ENCODE peak calls at places on chromosomes 13 and 19, in four cellular contexts. T is B cell, X is PC-3, K is left lobe of liver. N is an unnamed sample.

GRCh38 chr13:70523622-70524021 is 415.4 kb upstream of the KLHL1 start:
- DNase-seq in K (no peak), X (no peak), T (no peak), N (no peak)

GRCh38 chr13:19984430-19985218 is 26.1 kb downstream of the ZMYM2 start:
- DNase-seq in T (peak), K (no peak), X (peak), N (no peak)

GRCh38 chr13:77026255-77026782 is 640 bp downstream of the FBXL3 start:
- DNase-seq in K (peak), T (peak), X (peak), N (peak)

GRCh38 chr19:679418-680286 is 3.5 kb downstream of the FSTL3 start:
- DNase-seq in T (peak), X (peak), K (peak), N (peak)

GRCh38 chr13:46339035-46339666 is 47.9 kb downstream of the RUBCNL start:
- DNase-seq in K (no peak), X (peak), T (peak), N (no peak)

GRCh38 chr13:51425410-51426042 is 27.3 kb downstream of the INTS6 start:
- DNase-seq in X (no peak), T (no peak), K (no peak), N (no peak)

GRCh38 chr13:106473174-106473573 is 62.3 kb downstream of the EFNB2 start:
- DNase-seq in K (no peak), X (no peak), T (no peak), N (no peak)

GRCh38 chr19:51702103-51702753 is 9.1 kb downstream of the SPACA6 start:
- DNase-seq in T (no peak), X (peak), K (peak), N (peak)

GRCh38 chr19:31882709-31883108 is 462.7 kb upstream of the ZNF507 start:
- DNase-seq in X (no peak), K (no peak), T (no peak), N (no peak)

GRCh38 chr13:110271313-110271712 is 35.6 kb downstream of the COL4A1 start:
- DNase-seq in X (no peak), T (no peak), K (no peak), N (no peak)

GRCh38 chr13:112516218-112516617 is 71.7 kb downstream of the TUBGCP3 start:
- DNase-seq in T (no peak), X (no peak), K (no peak), N (no peak)

GRCh38 chr13:48431987-48432615 is 19.2 kb upstream of the LPAR6 start:
- DNase-seq in T (no peak), K (no peak), X (no peak), N (no peak)

GRCh38 chr19:5926641-5927438 is 12.8 kb downstream of the CAPS start:
- DNase-seq in X (no peak), K (no peak), T (no peak), N (no peak)